ENCODE peak calls at places on chromosomes 5 and 9, in ten cellular contexts. H is lower lobe of right lung; E is tibial nerve; P is cardiac muscle cell; L is CD8-positive, alpha-beta T cell; K is lower leg skin; F is fibroblast of pulmonary artery; N is tibial artery; S is sigmoid colon; G is fibroblast of villous mesenchyme. Q is an unnamed sample.

GRCh38 chr5:2773327-2773726 is 21.9 kb upstream of the IRX2 start:
- DNase-seq in P (no peak), H (no peak), L (no peak), F (no peak), N (no peak), S (no peak), E (no peak), K (no peak), G (no peak), Q (no peak)

GRCh38 chr5:62029303-62029702 is 276.7 kb upstream of the KIF2A start:
- DNase-seq in E (no peak), S (no peak), G (no peak), F (no peak), N (no peak), H (no peak), P (no peak), K (no peak), L (no peak), Q (no peak)

GRCh38 chr9:125732562-125732961 is 14.6 kb upstream of the PBX3 start:
- DNase-seq in S (no peak), E (no peak), P (no peak), K (peak), F (peak), H (no peak), G (peak), N (no peak), L (no peak), Q (no peak)

GRCh38 chr5:69217154-69217731 is 17.4 kb upstream of the CDK7 start:
- DNase-seq in G (no peak), K (no peak), S (no peak), N (no peak), F (no peak), L (peak), E (peak), P (no peak), H (no peak), Q (no peak)

GRCh38 chr9:115939065-115939765 is 214.4 kb upstream of the PAPPA start:
- DNase-seq in E (no peak), N (no peak), F (peak), H (no peak), K (no peak), G (peak), L (no peak), S (no peak), P (peak), Q (no peak)

GRCh38 chr9:103355000-103355399 is 359.9 kb downstream of the CYLC2 start:
- DNase-seq in G (no peak), E (no peak), P (no peak), F (no peak), N (no peak), K (no peak), H (no peak), L (no peak), S (no peak), Q (no peak)

GRCh38 chr5:5467737-5468136 is 45.3 kb downstream of the ICE1 start:
- DNase-seq in E (no peak), F (no peak), P (no peak), H (no peak), N (no peak), L (no peak), G (no peak), S (no peak), K (no peak), Q (no peak)

GRCh38 chr9:2285411-2285810 is 270.3 kb downstream of the SMARCA2 start:
- DNase-seq in K (no peak), H (no peak), E (no peak), L (no peak), N (no peak), P (no peak), F (no peak), G (no peak), S (no peak), Q (no peak)

GRCh38 chr9:135474915-135475314 is 4.7 kb upstream of the PPP1R26 start:
- DNase-seq in F (peak), H (peak), P (peak), E (no peak), G (peak), L (no peak), N (no peak), K (no peak), S (no peak), Q (no peak)
- TF ChIP-seq CTCF in F (peak), H (peak), P (peak), E (no peak), G (peak), L (peak), N (no peak), K (no peak), S (no peak), Q (no peak)

DNA sequence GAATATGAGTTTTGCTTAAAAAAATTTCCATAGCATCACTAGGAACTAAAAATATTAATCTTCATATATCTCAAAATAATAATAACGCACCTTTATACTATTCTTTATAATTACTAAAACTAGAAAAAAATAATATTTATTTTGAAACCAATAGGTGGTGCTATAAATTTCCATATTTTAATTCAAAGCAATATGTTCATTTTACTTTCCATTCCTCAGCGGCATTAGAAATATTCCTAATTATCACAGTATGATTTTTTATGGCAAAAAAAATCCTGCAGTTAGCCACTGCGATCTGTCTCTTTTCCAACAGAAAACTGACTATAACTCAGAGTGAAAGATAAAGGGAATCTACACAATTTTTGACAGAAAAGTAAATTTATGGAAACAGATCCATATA is 167.4 kb upstream of the MPDZ start:
- DNase-seq in G (no peak), H (no peak), F (peak), L (no peak), K (no peak), P (peak), S (no peak), N (no peak), E (no peak), Q (no peak)
- TF ChIP-seq CTCF in G (no peak), H (no peak), F (peak), L (no peak), K (no peak), P (no peak), S (no peak), N (peak), E (peak), Q (no peak)

DNA sequence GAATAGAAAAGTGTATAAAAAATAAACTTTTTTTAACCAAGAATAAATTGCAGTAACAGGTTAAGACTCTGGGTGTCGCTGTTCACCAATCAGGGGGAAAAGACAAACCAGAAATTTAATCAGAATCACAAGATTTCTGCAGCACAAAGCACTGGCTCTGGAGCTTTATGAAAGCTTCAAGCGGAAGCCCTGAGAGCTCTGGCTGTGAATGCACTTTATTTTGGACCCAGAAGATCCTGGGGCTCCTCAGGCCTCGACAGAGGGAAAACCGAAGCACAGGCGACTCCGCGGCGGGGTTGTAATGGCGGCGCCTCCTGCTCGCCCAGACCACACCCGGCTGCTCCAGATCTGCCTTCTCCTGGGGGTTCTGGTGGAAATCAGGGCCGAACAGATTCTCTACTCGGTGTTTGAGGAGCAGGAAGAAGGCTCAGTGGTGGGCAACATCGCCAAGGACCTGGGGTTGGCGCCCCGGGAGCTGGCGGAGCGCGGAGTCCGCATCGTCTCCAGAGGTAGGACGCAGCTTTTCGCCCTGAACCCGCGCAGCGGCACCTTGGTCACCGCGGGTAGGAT is at the start of gene PCDHGA4:
- DNase-seq in E (no peak), P (peak), G (peak), S (no peak), L (no peak), N (no peak), K (no peak), H (no peak), F (peak), Q (no peak)
- TF ChIP-seq CTCF in E (peak), P (peak), G (peak), S (no peak), L (peak), N (no peak), K (no peak), H (peak), F (peak), Q (no peak)

DNA sequence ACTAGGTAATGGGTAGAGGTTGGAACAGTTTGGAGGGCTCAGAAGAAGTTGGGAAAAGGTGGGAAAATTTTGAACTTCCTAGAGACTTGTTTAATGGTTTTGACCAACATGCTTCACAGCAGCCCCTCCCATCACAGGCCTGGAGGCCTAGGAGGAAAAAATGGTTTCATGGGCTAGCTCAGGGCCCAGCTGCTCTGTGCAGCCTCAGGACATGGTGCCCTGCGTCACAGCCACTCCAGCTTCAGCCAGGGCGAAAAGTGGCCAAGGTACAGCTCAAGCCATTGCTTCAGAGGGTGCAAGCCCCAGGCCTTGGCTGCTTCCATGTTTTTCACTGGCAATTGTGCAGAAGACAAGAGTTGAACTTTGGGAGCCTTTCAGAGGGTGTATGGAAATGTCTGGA is 453.7 kb downstream of the LRRC70 start:
- DNase-seq in S (no peak), E (no peak), G (no peak), L (no peak), P (no peak), F (no peak), K (no peak), H (no peak), N (no peak), Q (no peak)
- TF ChIP-seq CTCF in S (no peak), E (no peak), G (no peak), L (no peak), P (no peak), F (no peak), K (no peak), H (no peak), N (no peak), Q (no peak)

DNA sequence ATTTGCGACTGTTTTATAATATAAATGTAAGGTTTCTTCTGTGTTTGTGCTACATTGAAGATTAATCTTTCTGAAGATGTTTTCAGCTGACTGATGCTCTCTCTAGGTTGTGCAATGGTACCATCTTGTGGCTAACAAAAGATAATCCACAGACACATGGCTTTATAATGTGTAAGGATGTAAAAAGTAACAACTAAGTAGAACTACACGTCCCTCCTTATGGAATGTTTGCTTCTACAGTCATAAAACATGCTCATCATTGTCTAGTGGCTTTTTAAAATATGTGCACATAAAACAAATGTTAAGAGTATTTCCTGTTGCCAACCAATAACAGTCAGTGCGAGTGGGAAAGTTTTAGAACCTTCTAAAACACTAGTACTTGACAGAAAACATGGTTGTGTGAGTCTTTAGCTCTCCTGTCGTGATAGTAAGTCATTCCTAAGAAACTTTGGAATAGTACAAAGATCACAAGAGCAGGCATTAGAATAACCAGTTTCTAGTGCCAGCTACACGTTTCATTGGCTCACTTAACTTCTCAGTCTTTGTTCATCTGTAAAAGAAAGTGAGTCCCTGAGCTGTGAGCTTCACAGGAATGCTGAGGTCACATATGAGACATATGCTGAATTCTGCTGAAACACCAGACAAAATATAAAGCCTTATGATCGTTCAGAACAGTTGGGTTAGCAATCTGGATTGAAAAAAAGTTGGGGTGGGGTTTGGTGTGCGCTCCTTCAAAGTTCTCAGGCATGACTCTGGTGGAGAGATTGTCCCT is 75.7 kb upstream of the GLIS3 start:
- DNase-seq in E (no peak), G (peak), H (no peak), F (peak), N (no peak), S (no peak), P (peak), L (no peak), K (no peak), Q (no peak)
- TF ChIP-seq CTCF in E (peak), G (peak), H (peak), F (peak), N (peak), S (peak), P (peak), L (no peak), K (no peak), Q (no peak)

GRCh38 chr5:121630402-121630801 is 221.3 kb upstream of the FTMT start:
- DNase-seq in G (peak), H (no peak), E (no peak), N (no peak), P (peak), F (peak), L (no peak), K (no peak), S (no peak), Q (no peak)
- TF ChIP-seq CTCF in G (peak), H (no peak), E (peak), N (no peak), P (no peak), F (no peak), L (no peak), K (no peak), S (no peak), Q (no peak)

GRCh38 chr9:21585756-21586752 is 103.9 kb upstream of the IFNE start:
- DNase-seq in H (no peak), G (peak), F (peak), L (no peak), P (no peak), E (no peak), N (no peak), S (no peak), K (no peak), Q (no peak)
- TF ChIP-seq CTCF in H (no peak), G (peak), F (peak), L (no peak), P (peak), E (no peak), N (no peak), S (no peak), K (no peak), Q (no peak)

GRCh38 chr5:160685695-160686094 is 166.3 kb downstream of the ATP10B start:
- DNase-seq in G (no peak), K (no peak), H (no peak), F (no peak), P (no peak), S (no peak), N (no peak), L (no peak), E (no peak), Q (peak)
- TF ChIP-seq CTCF in G (no peak), K (no peak), H (peak), F (no peak), P (no peak), S (no peak), N (no peak), L (no peak), E (peak), Q (peak)

GRCh38 chr5:126339215-126339805 is 83.9 kb upstream of the GRAMD2B start:
- DNase-seq in F (peak), H (no peak), S (no peak), P (peak), N (no peak), K (no peak), L (peak), E (no peak), G (peak), Q (peak)
- TF ChIP-seq CTCF in F (peak), H (peak), S (peak), P (peak), N (peak), K (no peak), L (peak), E (peak), G (peak), Q (peak)

GRCh38 chr5:161851691-161852299 is 3.9 kb downstream of the GABRA1 start:
- DNase-seq in N (no peak), L (no peak), K (no peak), F (no peak), G (no peak), H (no peak), P (peak), S (no peak), E (no peak), Q (no peak)
- TF ChIP-seq CTCF in N (no peak), L (no peak), K (no peak), F (peak), G (no peak), H (peak), P (peak), S (no peak), E (no peak), Q (no peak)